ENCODE peak calls at places on chromosomes 3 and 15, in eight cellular contexts. G is astrocyte of the spinal cord; J is adrenal gland; L is CD8-positive, alpha-beta T cell; C is GM12865; M is PC-3; D is Peyer's patch; K is cardiac muscle cell. H is an unnamed sample.

GRCh38 chr3:73442152-73442551 is 182.6 kb downstream of the PDZRN3 start:
- DNase-seq in C (no peak), L (no peak), J (no peak), K (no peak), G (no peak), D (no peak), M (no peak), H (no peak)

GRCh38 chr3:160921020-160921635 is 165.1 kb downstream of the PPM1L start:
- DNase-seq in C (peak), G (peak), K (peak), L (no peak), J (peak), D (no peak), M (peak), H (peak)

GRCh38 chr3:87987952-87988351 is 70.9 kb downstream of the CGGBP1 start:
- DNase-seq in G (no peak), M (no peak), J (no peak), L (no peak), K (no peak), C (no peak), D (no peak), H (peak)

GRCh38 chr15:79310612-79310984 is 314 bp upstream of the TMED3 start:
- DNase-seq in C (no peak), M (peak), L (no peak), J (no peak), G (peak), K (peak), D (no peak), H (peak)

GRCh38 chr15:57914350-57915055 is 151.0 kb downstream of the ALDH1A2 start:
- DNase-seq in J (no peak), G (no peak), C (no peak), K (no peak), M (no peak), D (no peak), L (no peak), H (no peak)

GRCh38 chr3:18394384-18394995 is 30.6 kb downstream of the SATB1 start:
- DNase-seq in J (no peak), G (no peak), L (no peak), K (no peak), C (no peak), D (no peak), M (no peak), H (no peak)

GRCh38 chr3:46943237-46944187 is 33.0 kb downstream of the CCDC12 start:
- DNase-seq in M (peak), G (no peak), D (no peak), K (no peak), C (no peak), L (no peak), J (no peak), H (no peak)

GRCh38 chr3:172836390-172836997 is 86.0 kb downstream of the ECT2 start:
- DNase-seq in G (peak), M (peak), J (peak), L (no peak), C (peak), K (peak), D (peak), H (peak)

GRCh38 chr3:138675393-138675792 is 66.8 kb downstream of the FAIM start:
- DNase-seq in M (peak), K (peak), C (no peak), G (peak), J (no peak), L (no peak), D (no peak), H (peak)

GRCh38 chr15:70788114-70789049 is 25.0 kb upstream of the UACA start:
- DNase-seq in D (no peak), L (no peak), M (peak), G (peak), J (no peak), K (peak), C (no peak), H (peak)

GRCh38 chr15:56732881-56733130 is 503 bp downstream of the ZNF280D start:
- DNase-seq in J (peak), C (no peak), K (no peak), L (no peak), D (peak), G (peak), M (no peak), H (no peak)

GRCh38 chr3:166367947-166368533 is 530.8 kb upstream of the BCHE start:
- DNase-seq in L (no peak), J (no peak), D (no peak), K (no peak), C (no peak), G (no peak), M (peak), H (no peak)

GRCh38 chr15:86911022-86911421 is 831.4 kb downstream of the AGBL1 start:
- DNase-seq in D (no peak), J (no peak), G (no peak), M (no peak), L (no peak), K (no peak), C (no peak), H (no peak)

GRCh38 chr3:127152676-127153505 is 40.0 kb upstream of the PRR23E start:
- DNase-seq in L (no peak), C (no peak), M (no peak), K (no peak), D (no peak), G (no peak), J (peak), H (no peak)

GRCh38 chr15:41862515-41863116 is 24.0 kb downstream of the PLA2G4B start:
- DNase-seq in C (no peak), G (no peak), M (peak), D (no peak), J (no peak), K (no peak), L (no peak), H (no peak)

GRCh38 chr3:36461588-36461987 is 81.3 kb downstream of the STAC start:
- DNase-seq in J (no peak), M (no peak), D (no peak), L (no peak), C (no peak), K (peak), G (peak), H (peak)

GRCh38 chr3:177321819-177322218 is 124.5 kb upstream of the TBL1XR1 start:
- DNase-seq in L (no peak), J (no peak), D (no peak), G (no peak), C (no peak), K (no peak), M (no peak), H (no peak)

GRCh38 chr15:70088887-70089691 is 8.6 kb downstream of the TLE3 start:
- DNase-seq in M (no peak), D (no peak), L (no peak), K (peak), J (no peak), C (no peak), G (peak), H (no peak)

GRCh38 chr3:127426444-127427168 is 138.8 kb upstream of the PRR20G start:
- DNase-seq in C (no peak), M (no peak), G (no peak), L (no peak), J (peak), D (no peak), K (no peak), H (no peak)

GRCh38 chr3:152638707-152639450 is 196.1 kb upstream of the P2RY1 start:
- DNase-seq in D (no peak), J (no peak), L (no peak), K (peak), G (peak), M (no peak), C (no peak), H (peak)

GRCh38 chr3:58383476-58383875 is 50.2 kb downstream of the PDHB start:
- DNase-seq in K (peak), J (no peak), M (peak), D (no peak), G (peak), L (no peak), C (no peak), H (peak)

GRCh38 chr3:149224736-149225594 is 3.3 kb upstream of the CP start:
- DNase-seq in J (peak), K (peak), L (no peak), M (peak), D (no peak), G (peak), C (peak), H (peak)

GRCh38 chr3:43153189-43154083 is 47.6 kb upstream of the POMGNT2 start:
- DNase-seq in G (peak), K (peak), J (peak), D (no peak), M (no peak), C (no peak), L (no peak), H (peak)

GRCh38 chr15:64459382-64459781 is 996 bp upstream of the ZNF609 start:
- DNase-seq in G (no peak), L (no peak), J (no peak), M (no peak), C (no peak), K (no peak), D (no peak), H (no peak)

GRCh38 chr3:150073031-150073430 is 102.3 kb upstream of the PFN2 start:
- DNase-seq in K (no peak), M (no peak), G (no peak), L (no peak), C (no peak), D (no peak), J (no peak), H (no peak)

GRCh38 chr3:160748787-160749186 is 7.2 kb upstream of the PPM1L start:
- DNase-seq in C (no peak), D (no peak), K (no peak), M (no peak), G (no peak), L (no peak), J (no peak), H (no peak)

GRCh38 chr15:48696627-48697312 is 51.3 kb upstream of the FBN1 start:
- DNase-seq in C (peak), M (peak), L (no peak), J (no peak), D (no peak), G (peak), K (no peak), H (peak)

GRCh38 chr3:27105904-27106303 is 263.3 kb downstream of the NEK10 start:
- DNase-seq in C (no peak), M (peak), J (no peak), D (no peak), L (no peak), G (peak), K (no peak), H (no peak)

GRCh38 chr15:90774731-90775521 is 57.8 kb downstream of the BLM start:
- DNase-seq in K (peak), G (peak), D (no peak), L (no peak), C (no peak), J (no peak), M (peak), H (peak)

GRCh38 chr3:175163686-175164085 is 304.6 kb downstream of the NAALADL2 start:
- DNase-seq in G (peak), L (no peak), M (peak), C (no peak), D (no peak), K (no peak), J (no peak), H (no peak)

GRCh38 chr3:146496726-146497125 is 27.4 kb upstream of the PLSCR2 start:
- DNase-seq in G (no peak), C (no peak), J (peak), L (no peak), K (no peak), M (no peak), D (no peak), H (peak)

GRCh38 chr3:170423001-170423615 is 4.4 kb downstream of the CLDN11 start:
- DNase-seq in M (no peak), C (no peak), L (no peak), K (no peak), J (no peak), D (no peak), G (no peak), H (no peak)

GRCh38 chr15:91356083-91356482 is 256.0 kb downstream of the SV2B start:
- DNase-seq in D (no peak), L (no peak), M (no peak), G (no peak), C (no peak), J (no peak), K (no peak), H (no peak)

GRCh38 chr3:8560608-8561007 is 59.0 kb downstream of the LMCD1 start:
- DNase-seq in G (peak), J (no peak), D (no peak), K (peak), C (no peak), L (no peak), M (no peak), H (peak)

GRCh38 chr3:133575121-133575520 is 1.6 kb downstream of the CDV3 start:
- DNase-seq in J (no peak), G (no peak), D (no peak), L (no peak), M (no peak), C (peak), K (no peak), H (no peak)

GRCh38 chr3:133572158-133573053 is 1.1 kb upstream of the CDV3 start:
- DNase-seq in K (peak), M (no peak), G (no peak), J (no peak), D (no peak), C (peak), L (no peak), H (no peak)

GRCh38 chr3:133574260-133574881 is 885 bp downstream of the CDV3 start:
- DNase-seq in D (peak), K (peak), J (peak), G (peak), C (peak), M (peak), L (peak), H (peak)

GRCh38 chr3:133573629-133574194 is at the start of gene CDV3:
- DNase-seq in C (no peak), K (no peak), J (peak), G (no peak), D (no peak), M (no peak), L (no peak), H (no peak)

DNA sequence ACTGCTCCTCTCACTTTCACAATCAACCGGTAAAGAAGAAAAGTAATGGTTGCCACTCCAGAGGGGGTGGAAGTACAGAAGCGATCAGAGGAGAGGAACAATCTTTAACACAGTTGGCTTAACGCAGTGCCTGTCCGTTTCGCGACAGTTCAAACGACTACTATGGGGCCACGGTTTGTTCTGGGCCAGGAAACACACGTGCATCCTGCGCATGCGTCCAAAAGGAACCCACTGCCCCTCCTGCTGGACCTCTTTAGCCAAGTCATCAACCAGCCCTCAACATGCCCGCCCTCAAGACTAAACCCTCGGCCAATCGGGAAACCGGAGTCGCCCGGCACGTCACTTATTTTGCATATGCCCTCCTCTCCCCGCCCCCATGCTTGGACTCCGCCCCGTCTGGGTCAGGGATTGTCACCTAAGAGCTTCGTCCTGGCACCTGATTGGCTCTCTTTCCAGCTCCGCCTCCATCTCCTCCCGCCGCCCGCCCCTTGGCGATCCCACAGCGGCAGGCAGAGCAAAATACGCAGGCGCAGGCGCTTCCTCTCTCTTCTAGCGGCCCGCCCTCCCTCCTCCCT is 345 bp upstream of the CDV3 start:
- DNase-seq in D (peak), J (peak), C (peak), L (peak), M (peak), G (peak), K (peak), H (peak)
- TF ChIP-seq CTCF in D (peak), J (no peak), C (peak), L (no peak), M (no peak), G (peak), K (peak), H (peak)

DNA sequence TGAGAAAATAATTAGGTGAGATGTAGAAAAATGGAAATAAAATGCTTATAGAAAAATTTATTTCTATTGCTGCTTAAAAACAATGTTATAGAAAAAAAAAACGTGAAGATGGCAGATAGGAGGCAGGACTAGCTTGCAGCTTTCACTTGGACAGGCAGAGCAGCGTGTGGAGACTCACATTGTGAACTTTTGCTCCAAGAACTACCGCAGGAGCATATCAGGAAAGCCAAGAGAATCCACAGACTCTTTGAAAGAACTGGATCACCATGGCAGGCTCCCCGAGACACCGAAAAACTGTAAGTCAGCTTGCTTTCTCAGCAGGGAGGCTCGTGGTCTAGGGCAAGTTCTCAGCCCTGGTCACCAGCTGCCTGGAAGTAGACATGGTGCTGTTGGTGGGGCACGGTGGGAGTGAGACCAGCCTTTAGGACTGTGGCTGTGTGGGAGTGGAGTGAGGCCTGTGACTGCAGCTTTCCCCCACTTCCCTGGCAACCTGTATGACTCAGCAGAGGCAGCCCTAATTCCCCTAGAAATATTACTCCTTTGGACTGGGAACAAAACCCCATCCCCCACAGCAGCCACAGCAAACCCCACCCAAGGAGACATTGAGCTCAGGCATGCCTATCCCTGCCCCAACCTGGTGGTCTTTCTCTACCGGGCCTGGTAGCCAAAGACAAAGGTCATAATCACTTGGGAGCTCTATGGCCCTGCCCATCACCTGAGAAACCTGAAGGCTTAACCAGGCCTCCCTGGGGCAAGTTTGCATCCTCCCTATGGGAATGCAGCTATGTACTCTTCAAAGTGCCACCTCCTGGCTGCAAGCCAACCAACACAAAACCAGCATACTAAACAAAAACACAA is 22.8 kb downstream of the STRIT1 start:
- DNase-seq in G (peak), J (no peak), K (peak), D (no peak), M (peak), C (no peak), L (no peak), H (no peak)
- H3K4me3 ChIP-seq in G (no peak), J (no peak), K (no peak), D (no peak), M (peak), C (no peak), L (no peak), H (no peak)

DNA sequence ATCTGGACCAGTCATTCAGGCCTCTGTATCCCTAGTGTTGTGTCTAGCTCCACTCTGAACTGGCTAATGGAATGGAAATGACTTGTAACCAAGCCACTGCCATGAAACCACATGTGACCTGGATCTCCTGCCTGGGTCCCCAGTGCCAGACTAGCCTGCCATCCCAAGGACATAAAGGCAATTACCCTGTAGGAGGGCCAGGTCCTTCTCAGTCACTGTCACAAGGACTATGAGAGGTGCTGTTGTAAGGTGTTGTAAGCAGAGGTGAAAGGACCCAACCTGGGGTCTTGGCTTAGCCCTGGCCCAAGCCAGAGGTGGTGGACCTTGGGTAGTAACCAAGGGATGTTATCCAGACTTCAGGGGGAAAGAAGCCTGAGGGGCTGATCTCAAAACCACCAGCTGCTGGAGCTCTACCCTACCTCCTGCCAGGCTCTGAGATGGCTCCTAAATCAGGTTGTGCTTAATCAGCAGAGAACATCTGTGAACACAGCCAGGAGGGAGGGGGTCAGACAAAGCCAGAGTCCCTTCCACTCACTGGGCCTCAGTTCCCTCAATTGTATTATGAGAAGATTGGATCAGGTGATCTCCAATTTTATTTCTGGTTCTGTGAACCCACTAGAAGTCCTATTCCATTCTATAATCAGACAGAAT is 15.7 kb upstream of the KLHL24 start:
- DNase-seq in D (no peak), J (no peak), K (no peak), L (no peak), G (no peak), M (no peak), C (no peak), H (no peak)
- TF ChIP-seq CTCF in D (no peak), J (no peak), K (no peak), L (no peak), G (no peak), M (no peak), C (no peak), H (no peak)

GRCh38 chr3:187678869-187679268 is 8.7 kb upstream of the SST start:
- DNase-seq in J (peak), M (peak), K (peak), L (no peak), G (peak), C (peak), D (no peak), H (peak)
- H3K4me3 ChIP-seq in J (no peak), M (no peak), K (no peak), L (no peak), G (no peak), C (no peak), D (no peak), H (no peak)

H was measured in fibroblast of the aortic adventitia.